ENCODE peak calls at places on chromosomes 5 and 9, in six cellular contexts. Q is GM12865, F is fibroblast of mammary gland, P is spleen, G is OCI-LY7, T is cardiac fibroblast. K is an unnamed sample.

GRCh38 chr9:74876611-74877010 is 11.1 kb downstream of the TRPM6 start:
- DNase-seq in Q (no peak), F (no peak), P (no peak), G (no peak), T (no peak), K (no peak)

GRCh38 chr5:56011835-56012234 is 17.1 kb upstream of the IL6ST start:
- DNase-seq in F (peak; percentile 97), P (no peak), Q (no peak), G (no peak), T (peak; percentile 92), K (no peak)

GRCh38 chr5:150118561-150119229 is 32.3 kb upstream of the CSF1R start:
- DNase-seq in G (no peak), Q (no peak), T (no peak), P (no peak), F (no peak), K (no peak)

GRCh38 chr5:135721548-135722090 is 112.8 kb upstream of the SLC25A48 start:
- DNase-seq in Q (no peak), T (no peak), F (no peak), P (no peak), G (no peak), K (no peak)

GRCh38 chr5:142529626-142530278 is 156.1 kb downstream of the FGF1 start:
- DNase-seq in F (peak; percentile 76), T (peak; percentile 39), P (no peak), Q (no peak), G (no peak), K (no peak)

GRCh38 chr5:112183103-112183634 is 235.9 kb downstream of the EPB41L4A start:
- DNase-seq in Q (no peak), P (no peak), T (peak; percentile 39), F (no peak), G (no peak), K (no peak)

GRCh38 chr5:149151717-149152116 is 10.4 kb downstream of the ABLIM3 start:
- DNase-seq in F (peak; percentile 56), P (no peak), G (no peak), Q (no peak), T (peak; percentile 39), K (no peak)

GRCh38 chr5:95841914-95842812 is 19.6 kb upstream of the GLRX start:
- DNase-seq in T (peak; percentile 96), P (no peak), F (peak; percentile 96), Q (no peak), G (no peak), K (no peak)

GRCh38 chr9:90330215-90330614 is 312.4 kb downstream of the DIRAS2 start:
- DNase-seq in T (no peak), G (no peak), Q (no peak), F (no peak), P (no peak), K (no peak)

GRCh38 chr5:133396724-133397123 is 215.6 kb downstream of the FSTL4 start:
- DNase-seq in F (no peak), T (no peak), P (peak; percentile 65), G (no peak), Q (no peak), K (no peak)

GRCh38 chr5:142749321-142749720 is 20.9 kb upstream of the ARHGAP26 start:
- DNase-seq in F (peak; percentile 82), G (no peak), P (no peak), Q (no peak), T (peak; percentile 58), K (no peak)

GRCh38 chr5:66828551-66829421 is 232.6 kb downstream of the MAST4 start:
- DNase-seq in F (peak; percentile 64), P (peak; percentile 89), G (no peak), T (peak; percentile 81), Q (no peak), K (no peak)

GRCh38 chr5:96823900-96824351 is 16.2 kb upstream of the ERAP1 start:
- DNase-seq in G (no peak), F (peak; percentile 82), Q (no peak), T (peak; percentile 63), P (no peak), K (no peak)

GRCh38 chr5:90878549-90879196 is 320.1 kb downstream of the ADGRV1 start:
- DNase-seq in G (no peak), F (peak; percentile 43), T (peak; percentile 79), Q (no peak), P (no peak), K (no peak)

GRCh38 chr5:135821061-135821781 is 13.2 kb upstream of the SLC25A48 start:
- DNase-seq in G (peak; percentile 22), T (no peak), F (no peak), P (no peak), Q (no peak), K (no peak)

GRCh38 chr5:157352756-157353340 is 86.9 kb downstream of the CYFIP2 start:
- DNase-seq in T (no peak), Q (no peak), P (no peak), F (no peak), G (no peak), K (no peak)

GRCh38 chr5:36820900-36821299 is 55.7 kb upstream of the NIPBL start:
- DNase-seq in F (no peak), P (no peak), T (no peak), G (no peak), Q (no peak), K (no peak)

GRCh38 chr9:129852575-129852974 is 17.3 kb downstream of the USP20 start:
- DNase-seq in T (no peak), P (no peak), G (no peak), F (no peak), Q (no peak), K (no peak)

GRCh38 chr5:178434851-178435250 is 155.3 kb downstream of the COL23A1 start:
- DNase-seq in F (no peak), G (no peak), T (no peak), P (no peak), Q (no peak), K (peak; percentile 2)

GRCh38 chr9:74555625-74556024 is 58.5 kb downstream of the RORB start:
- DNase-seq in Q (no peak), F (no peak), G (no peak), P (no peak), T (no peak), K (no peak)

GRCh38 chr9:93288891-93289883 is 105.2 kb downstream of the WNK2 start:
- DNase-seq in P (peak; percentile 72), Q (no peak), G (no peak), F (peak; percentile 80), T (peak; percentile 46), K (no peak)

GRCh38 chr9:18689881-18690280 is 215.9 kb downstream of the ADAMTSL1 start:
- DNase-seq in P (no peak), Q (peak; percentile 19), F (no peak), G (no peak), T (no peak), K (no peak)

GRCh38 chr5:129902806-129903205 is 1.5 kb upstream of the CHSY3 start:
- DNase-seq in P (no peak), Q (no peak), F (no peak), G (no peak), T (no peak), K (no peak)

GRCh38 chr5:24381861-24382460 is 262.8 kb downstream of the CDH10 start:
- DNase-seq in P (no peak), G (peak; percentile 19), T (no peak), F (no peak), Q (no peak), K (no peak)

GRCh38 chr5:92505925-92506324 is 1075.1 kb downstream of the NR2F1-AS1 start:
- DNase-seq in Q (no peak), P (no peak), F (peak; percentile 17), G (no peak), T (peak; percentile 29), K (no peak)
- H3K4me3 ChIP-seq in Q (no peak overlapping the region), P (no peak overlapping the region), F (no peak overlapping the region), G (no peak overlapping the region), T (no peak overlapping the region), K (no peak overlapping the region)

GRCh38 chr5:113985505-113985904 is 376.4 kb upstream of the KCNN2 start:
- DNase-seq in T (no peak), P (no peak), F (no peak), G (no peak), Q (no peak), K (no peak)

GRCh38 chr5:113984928-113985327 is 376.9 kb upstream of the KCNN2 start:
- DNase-seq in F (no peak), Q (no peak), T (no peak), G (no peak), P (no peak), K (no peak)

GRCh38 chr5:113989913-113990305 is 372.0 kb upstream of the KCNN2 start:
- DNase-seq in F (no peak), Q (no peak), G (no peak), T (no peak), P (no peak), K (no peak)

GRCh38 chr5:113989278-113989912 is 372.5 kb upstream of the KCNN2 start:
- DNase-seq in G (no peak), P (no peak), F (no peak), Q (no peak), T (no peak), K (no peak)
- H3K4me3 ChIP-seq in G (no peak overlapping the region), P (no peak overlapping the region), F (no peak overlapping the region), Q (no peak overlapping the region), T (no peak overlapping the region), K (no peak overlapping the region)

GRCh38 chr5:41761663-41762062 is 108.6 kb downstream of the OXCT1 start:
- DNase-seq in P (no peak), F (no peak), T (no peak), G (no peak), Q (no peak), K (no peak)

GRCh38 chr5:41762426-41762825 is 107.8 kb downstream of the OXCT1 start:
- DNase-seq in Q (no peak), P (no peak), G (no peak), F (no peak), T (no peak), K (no peak)

GRCh38 chr5:41763537-41763936 is 106.7 kb downstream of the OXCT1 start:
- DNase-seq in Q (no peak), G (no peak), P (no peak), F (no peak), T (no peak), K (no peak)

GRCh38 chr5:41764650-41765049 is 105.6 kb downstream of the OXCT1 start:
- DNase-seq in G (no peak), F (no peak), T (no peak), Q (no peak), P (no peak), K (no peak)

GRCh38 chr5:41763096-41763495 is 107.1 kb downstream of the OXCT1 start:
- DNase-seq in G (no peak), T (peak; percentile 71), P (no peak), Q (no peak), F (peak; percentile 81), K (no peak)
- H3K4me3 ChIP-seq in G (no peak overlapping the region), T (no peak overlapping the region), P (no peak overlapping the region), Q (no peak overlapping the region), F (no peak overlapping the region), K (no peak overlapping the region)

GRCh38 chr5:173902334-173902733 is 14.2 kb downstream of the CPEB4 start:
- DNase-seq in G (no peak), P (no peak), Q (no peak), T (no peak), F (no peak), K (no peak)
- H3K4me3 ChIP-seq in G (peak overlapping the region; percentile 0), P (no peak overlapping the region), Q (no peak overlapping the region), T (no peak overlapping the region), F (no peak overlapping the region), K (no peak overlapping the region)

K was measured in DND-41.